ENCODE peak calls at places on chromosomes 7 and 10, in five cellular contexts. S is caudate nucleus, L is AG04450, U is osteocyte, F is Daoy. A is an unnamed sample.

GRCh38 chr10:62870866-62871265 is 54.7 kb upstream of the EGR2 start:
- DNase-seq in S (no peak), L (no peak), U (no peak), F (no peak), A (no peak)

GRCh38 chr7:152902870-152903860 is 143.6 kb downstream of the ACTR3B start:
- DNase-seq in S (no peak), L (no peak), U (no peak), F (no peak), A (no peak)

GRCh38 chr7:88111136-88111748 is 108.6 kb downstream of the SRI start:
- DNase-seq in S (no peak), L (no peak), U (no peak), F (peak), A (no peak)

GRCh38 chr10:20466731-20467130 is 430.4 kb downstream of the NEBL start:
- DNase-seq in S (no peak), L (no peak), U (no peak), F (peak), A (no peak)

GRCh38 chr10:132610071-132610701 is 72.6 kb downstream of the INPP5A start:
- DNase-seq in S (no peak), L (no peak), U (no peak), F (no peak), A (no peak)

GRCh38 chr10:32054087-32054486 is 2.1 kb downstream of the KIF5B start:
- DNase-seq in S (no peak), L (peak), U (no peak), F (peak), A (no peak)

GRCh38 chr10:79979973-79980687 is 31.2 kb upstream of the SFTPD start:
- DNase-seq in S (no peak), L (no peak), U (no peak), F (no peak), A (no peak)

GRCh38 chr10:77927343-77928256 is 1.0 kb upstream of the DLG5 start:
- DNase-seq in S (no peak), L (no peak), U (no peak), F (no peak), A (no peak)

GRCh38 chr10:129725890-129726631 is 238.0 kb downstream of the EBF3 start:
- DNase-seq in S (no peak), L (no peak), U (no peak), F (no peak), A (no peak)

GRCh38 chr10:102994551-102995295 is 76.6 kb downstream of the CNNM2 start:
- DNase-seq in S (no peak), L (no peak), U (no peak), F (no peak), A (no peak)

GRCh38 chr10:24261627-24262026 is 52.7 kb downstream of the KIAA1217 start:
- DNase-seq in S (no peak), L (no peak), U (no peak), F (no peak), A (no peak)

GRCh38 chr10:117865945-117866344 is 180.8 kb downstream of the RAB11FIP2 start:
- DNase-seq in S (no peak), L (no peak), U (no peak), F (peak), A (no peak)

GRCh38 chr10:71694567-71694968 is 25.0 kb downstream of the C10orf105 start:
- DNase-seq in S (no peak), L (no peak), U (no peak), F (no peak), A (no peak)

GRCh38 chr7:90726623-90727022 is 130.5 kb downstream of the CDK14 start:
- DNase-seq in S (no peak), L (no peak), U (no peak), F (peak), A (no peak)

GRCh38 chr10:114437456-114438292 is 33.4 kb upstream of the AFAP1L2 start:
- DNase-seq in S (no peak), L (no peak), U (no peak), F (peak), A (no peak)

GRCh38 chr10:61068471-61068870 is 124.5 kb upstream of the RHOBTB1 start:
- DNase-seq in S (no peak), L (no peak), U (no peak), F (no peak), A (no peak)

GRCh38 chr10:5583525-5584175 is 58.9 kb downstream of the CALML3 start:
- DNase-seq in S (no peak), L (no peak), U (no peak), F (peak), A (no peak)

GRCh38 chr10:46225597-46225996 is 61.2 kb upstream of the ANTXRL start:
- DNase-seq in S (no peak), L (no peak), U (peak), F (no peak), A (no peak)

GRCh38 chr10:113302062-113302461 is 250.8 kb upstream of the HABP2 start:
- DNase-seq in S (no peak), L (no peak), U (no peak), F (no peak), A (no peak)